ENCODE peak calls at places on chromosomes 5 and 9, in six cellular contexts. L, W, F, D, H and J are unnamed samples.
A peak's percentile ranks its signal among the peaks of the same experiment; 100 is the strongest.

GRCh38 chr5:151406322-151406947 is 41.0 kb upstream of the SLC36A1 start:
- DNase-seq in H (no peak), D (no peak), W (no peak), F (no peak), L (no peak), J (no peak)

GRCh38 chr5:172748341-172748843 is 22.6 kb downstream of the DUSP1 start:
- DNase-seq in W (peak; percentile 76), D (peak; percentile 90), F (peak; percentile 67), L (no peak), H (peak; percentile 93), J (no peak)

GRCh38 chr5:10676224-10676623 is 84.8 kb downstream of the DAP start:
- DNase-seq in D (no peak), W (peak; percentile 9), H (no peak), F (no peak), L (no peak), J (no peak)

GRCh38 chr5:33041586-33041985 is 330.5 kb downstream of the NPR3 start:
- DNase-seq in F (no peak), D (no peak), L (no peak), H (no peak), W (no peak), J (no peak)

GRCh38 chr9:93183663-93184438 is at the start of gene WNK2:
- DNase-seq in H (no peak), F (peak; percentile 34), W (no peak), D (no peak), L (no peak), J (no peak)

GRCh38 chr9:111828193-111828592 is 33.5 kb upstream of the SHOC1 start:
- DNase-seq in H (no peak), D (no peak), L (no peak), W (peak; percentile 11), F (no peak), J (no peak)

GRCh38 chr5:173486355-173486754 is 130.1 kb downstream of the BOD1 start:
- DNase-seq in W (no peak), H (no peak), D (no peak), L (no peak), F (no peak), J (no peak)

GRCh38 chr9:23117621-23118020 is 671.0 kb downstream of the DMRTA1 start:
- DNase-seq in D (no peak), L (peak; percentile 6), W (peak; percentile 85), H (no peak), F (no peak), J (peak; percentile 75)

GRCh38 chr5:64331597-64332277 is 166.1 kb downstream of the RNF180 start:
- DNase-seq in F (peak; percentile 63), W (no peak), L (no peak), D (peak; percentile 70), H (peak; percentile 56), J (no peak)

GRCh38 chr9:27065288-27065687 is 43.7 kb upstream of the TEK start:
- DNase-seq in W (no peak), L (no peak), D (no peak), F (no peak), H (no peak), J (no peak)

GRCh38 chr5:112686675-112687074 is 51.0 kb upstream of the APC start:
- DNase-seq in D (no peak), H (no peak), W (no peak), L (no peak), F (no peak), J (no peak)

GRCh38 chr9:14348241-14349140 is 34.5 kb upstream of the NFIB start:
- DNase-seq in L (peak; percentile 52), F (peak; percentile 43), H (no peak), W (no peak), D (no peak), J (no peak)

GRCh38 chr5:173972844-173973613 is 15.9 kb upstream of the C5orf47 start:
- DNase-seq in H (peak; percentile 91), F (peak; percentile 79), D (peak; percentile 75), W (peak; percentile 68), L (peak; percentile 54), J (peak; percentile 43)

GRCh38 chr5:150255659-150256415 is 33.7 kb downstream of the CAMK2A start:
- DNase-seq in D (no peak), L (no peak), F (no peak), W (peak; percentile 17), H (no peak), J (no peak)

GRCh38 chr9:12785251-12785880 is 10.5 kb downstream of the LURAP1L start:
- DNase-seq in H (peak; percentile 97), L (peak; percentile 74), D (no peak), W (peak; percentile 54), F (no peak), J (no peak)

GRCh38 chr9:89154218-89154617 is 24.4 kb downstream of the SHC3 start:
- DNase-seq in H (no peak), F (no peak), D (no peak), L (no peak), W (no peak), J (no peak)

GRCh38 chr9:96448546-96449170 is 1.3 kb upstream of the HABP4 start:
- DNase-seq in L (no peak), F (no peak), D (no peak), H (no peak), W (no peak), J (no peak)

GRCh38 chr5:122316652-122317051 is 4.6 kb downstream of the SNCAIP start:
- DNase-seq in D (no peak), F (no peak), W (no peak), L (no peak), H (no peak), J (no peak)
- H3K4me3 ChIP-seq in D (no peak overlapping the region), F (no peak overlapping the region), W (no peak overlapping the region), L (no peak overlapping the region), H (no peak overlapping the region), J (no peak overlapping the region)

DNA sequence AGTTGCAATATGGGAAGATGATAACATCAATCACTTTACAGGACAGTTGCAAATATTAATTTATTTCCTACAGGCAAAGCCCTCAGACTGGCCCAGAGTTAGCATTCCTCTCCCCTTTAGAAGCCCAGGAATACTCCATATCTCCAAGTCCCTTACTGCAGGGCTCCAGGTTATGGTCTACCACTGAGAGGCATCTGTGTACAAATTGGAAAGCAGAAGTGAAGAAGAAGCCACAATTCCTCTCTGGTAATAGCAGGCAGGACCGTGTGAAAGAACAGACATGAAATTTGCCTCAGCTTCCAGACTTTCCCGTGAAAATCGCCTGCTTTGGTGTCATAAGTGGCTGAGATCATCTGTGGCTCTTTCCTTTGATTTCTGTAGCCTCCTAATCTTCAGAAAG is 289.6 kb downstream of the GLIS3 start:
- DNase-seq in D (no peak), H (no peak), W (no peak), L (no peak), F (no peak), J (no peak)
- TF ChIP-seq CTCF in D (no peak), H (no peak), W (no peak), L (no peak), F (no peak), J (no peak)

GRCh38 chr5:175513726-175514125 is 35.4 kb downstream of the SFXN1 start:
- DNase-seq in W (no peak), H (no peak), F (no peak), D (no peak), L (no peak), J (no peak)

GRCh38 chr5:175520321-175520720 is 42.0 kb downstream of the SFXN1 start:
- DNase-seq in F (no peak), H (no peak), D (no peak), L (no peak), W (no peak), J (no peak)

GRCh38 chr5:175519006-175519405 is 40.6 kb downstream of the SFXN1 start:
- DNase-seq in W (no peak), F (no peak), D (no peak), L (no peak), H (no peak), J (no peak)

GRCh38 chr5:175517824-175518450 is 39.6 kb downstream of the SFXN1 start:
- DNase-seq in F (no peak), W (peak; percentile 97), L (peak; percentile 73), D (no peak), H (no peak), J (peak; percentile 41)

GRCh38 chr5:175516933-175517823 is 38.8 kb downstream of the SFXN1 start:
- DNase-seq in L (no peak), D (no peak), H (no peak), W (peak; percentile 18), F (no peak), J (no peak)
- H3K36me3 ChIP-seq in L (peaks cover 49% of the 10 kb centered on the region), D (peaks cover 97% of the 10 kb centered on the region), H (peaks cover 21% of the 10 kb centered on the region), W (peaks cover 28% of the 10 kb centered on the region), F (peaks cover 3% of the 10 kb centered on the region), J (peaks cover 4% of the 10 kb centered on the region)

GRCh38 chr9:91948423-91949292 is 1.4 kb downstream of the ROR2 start:
- DNase-seq in D (peak; percentile 25), W (peak; percentile 37), H (peak; percentile 92), F (peak; percentile 31), L (peak; percentile 77), J (no peak)
- H3K4me3 ChIP-seq in D (peak overlapping the region; percentile 67), W (peak overlapping the region; percentile 74), H (peak overlapping the region; percentile 66), F (peak overlapping the region; percentile 45), L (peak overlapping the region; percentile 31), J (peak overlapping the region; percentile 42)

GRCh38 chr5:129460951-129461815 is 1.1 kb downstream of the ADAMTS19 start:
- DNase-seq in D (peak; percentile 23), H (peak; percentile 63), F (peak; percentile 16), W (peak; percentile 36), L (peak; percentile 1), J (no peak)
- TF ChIP-seq CTCF in D (peak; percentile 49), H (no peak), F (peak; percentile 30), W (peak; percentile 35), L (no peak), J (peak; percentile 50)